ENCODE peak calls at places on chromosomes 2 and 18, in four cellular contexts. H, D, U and X are unnamed samples.

GRCh38 chr2:36902385-36903120 is 63.8 kb downstream of the STRN start:
- DNase-seq in U (no peak), D (no peak), H (no peak), X (no peak)

GRCh38 chr2:9739508-9739907 is 103.8 kb upstream of the TAF1B start:
- DNase-seq in H (no peak), U (no peak), D (no peak), X (no peak)

GRCh38 chr2:96945011-96945410 is 41.4 kb downstream of the FAM178B start:
- DNase-seq in U (no peak), D (no peak), H (no peak), X (no peak)

GRCh38 chr2:98664323-98664722 is 55.9 kb downstream of the UNC50 start:
- DNase-seq in U (no peak), D (peak), H (no peak), X (peak)

GRCh38 chr2:33496150-33496549 is 19.7 kb downstream of the RASGRP3 start:
- DNase-seq in U (no peak), D (peak), H (no peak), X (no peak)

GRCh38 chr2:148812306-148812705 is 62.7 kb upstream of the KIF5C start:
- DNase-seq in D (peak), U (no peak), H (peak), X (no peak)

GRCh38 chr2:158089322-158089721 is 12.4 kb upstream of the UPP2 start:
- DNase-seq in D (no peak), U (no peak), H (no peak), X (no peak)

GRCh38 chr2:62178741-62179271 is 17.1 kb upstream of the B3GNT2 start:
- DNase-seq in U (no peak), H (no peak), D (peak), X (no peak)

GRCh38 chr2:12929806-12930205 is 213.1 kb downstream of the TRIB2 start:
- DNase-seq in H (no peak), U (no peak), D (no peak), X (no peak)

GRCh38 chr2:9310390-9310789 is 103.8 kb downstream of the ASAP2 start:
- DNase-seq in H (peak), D (peak), U (peak), X (no peak)

GRCh38 chr2:225367482-225367881 is 32.0 kb upstream of the NYAP2 start:
- DNase-seq in U (no peak), H (no peak), D (no peak), X (no peak)

GRCh38 chr18:41745166-41746049 is 209.6 kb upstream of the PIK3C3 start:
- DNase-seq in D (peak), U (no peak), H (peak), X (no peak)

GRCh38 chr2:223459328-223459939 is 142.7 kb downstream of the SCG2 start:
- DNase-seq in H (no peak), U (no peak), D (peak), X (no peak)

GRCh38 chr18:25349926-25350560 is 1.9 kb downstream of the ZNF521 start:
- DNase-seq in U (no peak), H (no peak), D (no peak), X (no peak)

GRCh38 chr18:13611616-13612110 is 114.7 kb downstream of the FAM210A start:
- DNase-seq in H (no peak), D (peak), U (no peak), X (no peak)